ENCODE peak calls at places on chromosomes 6 and 20, in five cellular contexts. One of them, this sample, is unnamed.
A peak's percentile ranks its signal among the peaks of the same experiment; 100 is the strongest.

GRCh38 chr6:126605089-126605488 is 265.2 kb downstream of the CENPW start:
- DNase-seq in left kidney: no peak
- DNase-seq in NCI-H2171: no peak
- DNase-seq in COR-L47: no peak
- DNase-seq in heart left ventricle: no peak
- DNase-seq in this sample: no peak

GRCh38 chr20:62891111-62891510 is 29.5 kb upstream of the TCFL5 start:
- DNase-seq in left kidney: no peak
- DNase-seq in NCI-H2171: no peak
- DNase-seq in COR-L47: no peak
- DNase-seq in heart left ventricle: no peak
- DNase-seq in this sample: no peak

GRCh38 chr6:37048851-37049734 is 43.6 kb downstream of the FGD2 start:
- DNase-seq in left kidney: peak; percentile 34
- DNase-seq in NCI-H2171: no peak
- DNase-seq in COR-L47: no peak
- DNase-seq in heart left ventricle: peak; percentile 65
- DNase-seq in this sample: no peak

GRCh38 chr6:148526145-148526544 is 183.5 kb downstream of the SASH1 start:
- DNase-seq in left kidney: no peak
- DNase-seq in NCI-H2171: no peak
- DNase-seq in COR-L47: no peak
- DNase-seq in heart left ventricle: no peak
- DNase-seq in this sample: no peak

GRCh38 chr6:80106418-80107235 is at the start of gene BCKDHB:
- DNase-seq in left kidney: peak; percentile 100
- DNase-seq in NCI-H2171: peak; percentile 97
- DNase-seq in COR-L47: peak; percentile 99
- DNase-seq in heart left ventricle: peak; percentile 99
- DNase-seq in this sample: peak; percentile 99

GRCh38 chr20:11551491-11551890 is 366.2 kb upstream of the BTBD3 start:
- DNase-seq in left kidney: no peak
- DNase-seq in NCI-H2171: no peak
- DNase-seq in COR-L47: no peak
- DNase-seq in heart left ventricle: no peak
- DNase-seq in this sample: no peak

GRCh38 chr6:41878961-41879405 is 16.2 kb downstream of the USP49 start:
- DNase-seq in left kidney: no peak
- DNase-seq in NCI-H2171: no peak
- DNase-seq in COR-L47: no peak
- DNase-seq in heart left ventricle: no peak
- DNase-seq in this sample: no peak

GRCh38 chr20:5504061-5504739 is 187.4 kb upstream of the PROKR2 start:
- DNase-seq in left kidney: peak; percentile 80
- DNase-seq in NCI-H2171: no peak
- DNase-seq in COR-L47: peak; percentile 10
- DNase-seq in heart left ventricle: peak; percentile 75
- DNase-seq in this sample: no peak

GRCh38 chr6:130107710-130108109 is 89.3 kb downstream of the L3MBTL3 start:
- DNase-seq in left kidney: no peak
- DNase-seq in NCI-H2171: no peak
- DNase-seq in COR-L47: no peak
- DNase-seq in heart left ventricle: no peak
- DNase-seq in this sample: no peak

GRCh38 chr6:36323062-36323461 is 13.6 kb downstream of the BNIP5 start:
- DNase-seq in left kidney: peak; percentile 72
- DNase-seq in NCI-H2171: no peak
- DNase-seq in COR-L47: peak; percentile 30
- DNase-seq in heart left ventricle: no peak
- DNase-seq in this sample: no peak

GRCh38 chr20:17657898-17658647 is 24.0 kb downstream of the RRBP1 start:
- DNase-seq in left kidney: no peak
- DNase-seq in NCI-H2171: no peak
- DNase-seq in COR-L47: no peak
- DNase-seq in heart left ventricle: no peak
- DNase-seq in this sample: no peak

GRCh38 chr6:8219352-8219943 is 117.1 kb upstream of the EEF1E1 start:
- DNase-seq in left kidney: peak; percentile 76
- DNase-seq in NCI-H2171: peak; percentile 4
- DNase-seq in COR-L47: peak; percentile 9
- DNase-seq in heart left ventricle: no peak
- DNase-seq in this sample: no peak

GRCh38 chr6:27862396-27863061 is 49.7 kb downstream of the OR2B2 start:
- DNase-seq in left kidney: peak; percentile 20
- DNase-seq in NCI-H2171: no peak
- DNase-seq in COR-L47: no peak
- DNase-seq in heart left ventricle: no peak
- DNase-seq in this sample: no peak

GRCh38 chr6:15493437-15494168 is 169.2 kb downstream of the DTNBP1 start:
- DNase-seq in left kidney: no peak
- DNase-seq in NCI-H2171: peak; percentile 45
- DNase-seq in COR-L47: no peak
- DNase-seq in heart left ventricle: no peak
- DNase-seq in this sample: no peak

GRCh38 chr20:2773812-2774211 is 26.6 kb downstream of the CPXM1 start:
- DNase-seq in left kidney: no peak
- DNase-seq in NCI-H2171: no peak
- DNase-seq in COR-L47: no peak
- DNase-seq in heart left ventricle: no peak
- DNase-seq in this sample: no peak

GRCh38 chr6:41538556-41539182 is 7.5 kb upstream of the FOXP4 start:
- DNase-seq in left kidney: no peak
- DNase-seq in NCI-H2171: no peak
- DNase-seq in COR-L47: no peak
- DNase-seq in heart left ventricle: no peak
- DNase-seq in this sample: no peak

GRCh38 chr6:70131528-70131927 is 171.4 kb downstream of the COL9A1 start:
- DNase-seq in left kidney: peak; percentile 43
- DNase-seq in NCI-H2171: no peak
- DNase-seq in COR-L47: no peak
- DNase-seq in heart left ventricle: no peak
- DNase-seq in this sample: no peak

GRCh38 chr20:58131111-58131510 is 97.3 kb downstream of the ANKRD60 start:
- DNase-seq in left kidney: peak; percentile 58
- DNase-seq in NCI-H2171: no peak
- DNase-seq in COR-L47: peak; percentile 13
- DNase-seq in heart left ventricle: peak; percentile 45
- DNase-seq in this sample: peak; percentile 24

GRCh38 chr6:35154262-35154661 is 13.1 kb upstream of the TCP11 start:
- DNase-seq in left kidney: no peak
- DNase-seq in NCI-H2171: no peak
- DNase-seq in COR-L47: no peak
- DNase-seq in heart left ventricle: no peak
- DNase-seq in this sample: no peak

GRCh38 chr20:34302312-34302722 is 838 bp downstream of the AHCY start:
- DNase-seq in left kidney: no peak
- DNase-seq in NCI-H2171: no peak
- DNase-seq in COR-L47: no peak
- DNase-seq in heart left ventricle: no peak
- DNase-seq in this sample: no peak

GRCh38 chr20:64044484-64045247 is 4.8 kb downstream of the SOX18 start:
- DNase-seq in left kidney: no peak
- DNase-seq in NCI-H2171: peak; percentile 34
- DNase-seq in COR-L47: peak; percentile 50
- DNase-seq in heart left ventricle: no peak
- DNase-seq in this sample: no peak

GRCh38 chr6:116017546-116018276 is 43.0 kb downstream of the FRK start:
- DNase-seq in left kidney: no peak
- DNase-seq in NCI-H2171: no peak
- DNase-seq in COR-L47: no peak
- DNase-seq in heart left ventricle: no peak
- DNase-seq in this sample: no peak

GRCh38 chr6:18823782-18824386 is 436.7 kb downstream of the RNF144B start:
- DNase-seq in left kidney: peak; percentile 17
- DNase-seq in NCI-H2171: no peak
- DNase-seq in COR-L47: peak; percentile 29
- DNase-seq in heart left ventricle: no peak
- DNase-seq in this sample: no peak

GRCh38 chr6:72175936-72176335 is 289.6 kb downstream of the RIMS1 start:
- DNase-seq in left kidney: no peak
- DNase-seq in NCI-H2171: no peak
- DNase-seq in COR-L47: no peak
- DNase-seq in heart left ventricle: no peak
- DNase-seq in this sample: no peak

GRCh38 chr20:57397693-57398108 is 6.5 kb downstream of the RBM38 start:
- DNase-seq in left kidney: peak; percentile 23
- DNase-seq in NCI-H2171: no peak
- DNase-seq in COR-L47: no peak
- DNase-seq in heart left ventricle: peak; percentile 34
- DNase-seq in this sample: no peak

GRCh38 chr20:22584630-22584921 is 204 bp upstream of the FOXA2 start:
- DNase-seq in left kidney: peak; percentile 48
- DNase-seq in NCI-H2171: no peak
- DNase-seq in COR-L47: peak; percentile 92
- DNase-seq in heart left ventricle: no peak
- DNase-seq in this sample: no peak

GRCh38 chr20:25745738-25746137 is 49.1 kb upstream of the ZNF337 start:
- DNase-seq in left kidney: no peak
- DNase-seq in NCI-H2171: no peak
- DNase-seq in COR-L47: no peak
- DNase-seq in heart left ventricle: no peak
- DNase-seq in this sample: no peak

GRCh38 chr6:73169633-73170032 is 55.7 kb downstream of the KHDC1L start:
- DNase-seq in left kidney: no peak
- DNase-seq in NCI-H2171: no peak
- DNase-seq in COR-L47: no peak
- DNase-seq in heart left ventricle: no peak
- DNase-seq in this sample: no peak

GRCh38 chr6:157576621-157577390 is 195.8 kb downstream of the ZDHHC14 start:
- DNase-seq in left kidney: peak; percentile 57
- DNase-seq in NCI-H2171: no peak
- DNase-seq in COR-L47: no peak
- DNase-seq in heart left ventricle: no peak
- DNase-seq in this sample: no peak

GRCh38 chr6:18978330-18979128 is 591.4 kb downstream of the RNF144B start:
- DNase-seq in left kidney: peak; percentile 83
- DNase-seq in NCI-H2171: no peak
- DNase-seq in COR-L47: peak; percentile 75
- DNase-seq in heart left ventricle: peak; percentile 20
- DNase-seq in this sample: no peak

GRCh38 chr6:167906899-167907298 is 80.2 kb downstream of the AFDN start:
- DNase-seq in left kidney: peak; percentile 85
- DNase-seq in NCI-H2171: no peak
- DNase-seq in COR-L47: no peak
- DNase-seq in heart left ventricle: peak; percentile 70
- DNase-seq in this sample: no peak

GRCh38 chr6:111767752-111768430 is 105.4 kb downstream of the FYN start:
- DNase-seq in left kidney: no peak
- DNase-seq in NCI-H2171: no peak
- DNase-seq in COR-L47: no peak
- DNase-seq in heart left ventricle: no peak
- DNase-seq in this sample: no peak

GRCh38 chr20:20839771-20840170 is 127.3 kb upstream of the RALGAPA2 start:
- DNase-seq in left kidney: no peak
- DNase-seq in NCI-H2171: no peak
- DNase-seq in COR-L47: no peak
- DNase-seq in heart left ventricle: no peak
- DNase-seq in this sample: no peak

GRCh38 chr6:157823001-157823522 is at the start of gene SNX9:
- DNase-seq in left kidney: peak; percentile 92
- DNase-seq in NCI-H2171: peak; percentile 47
- DNase-seq in COR-L47: peak; percentile 2
- DNase-seq in heart left ventricle: peak; percentile 88
- DNase-seq in this sample: peak; percentile 82

GRCh38 chr20:10562929-10563328 is 110.9 kb downstream of the JAG1 start:
- DNase-seq in left kidney: no peak
- DNase-seq in NCI-H2171: no peak
- DNase-seq in COR-L47: no peak
- DNase-seq in heart left ventricle: no peak
- DNase-seq in this sample: no peak

GRCh38 chr6:43668151-43669028 is 19.2 kb downstream of the MRPS18A start:
- DNase-seq in left kidney: peak; percentile 98
- DNase-seq in NCI-H2171: peak; percentile 55
- DNase-seq in COR-L47: peak; percentile 67
- DNase-seq in heart left ventricle: peak; percentile 78
- DNase-seq in this sample: peak; percentile 79

This sample was measured in coronary artery.